ENCODE peak calls at places on chromosome 14, in ten cellular contexts. T, H, X, Z, P, A, B, V, M and Y are unnamed samples.

GRCh38 chr14:20508367-20508766 is 3.0 kb downstream of the RNASE10 start:
- DNase-seq in X (no peak), B (no peak), V (no peak), T (no peak), A (no peak), H (no peak), M (no peak), Z (no peak), P (no peak), Y (no peak)

GRCh38 chr14:72565200-72565599 is 328.7 kb downstream of the DPF3 start:
- DNase-seq in P (no peak), M (no peak), Z (no peak), V (peak), X (no peak), B (no peak), H (no peak), A (no peak), T (no peak), Y (no peak)

GRCh38 chr14:97337267-97337666 is 540.1 kb downstream of the VRK1 start:
- DNase-seq in M (no peak), T (no peak), X (no peak), H (no peak), A (no peak), P (no peak), Z (no peak), B (no peak), V (no peak), Y (no peak)

GRCh38 chr14:38137005-38137404 is 70.7 kb upstream of the SSTR1 start:
- DNase-seq in Z (no peak), B (peak), M (peak), A (no peak), P (no peak), H (no peak), X (no peak), V (no peak), T (no peak), Y (no peak)

GRCh38 chr14:81070511-81070910 is 115.1 kb downstream of the TSHR start:
- DNase-seq in M (no peak), Z (no peak), V (no peak), P (no peak), B (no peak), T (no peak), H (no peak), X (no peak), A (no peak), Y (no peak)

GRCh38 chr14:86430807-86431206 is 900.9 kb downstream of the FLRT2 start:
- DNase-seq in H (no peak), T (no peak), P (no peak), Z (no peak), X (no peak), M (peak), V (no peak), A (no peak), B (no peak), Y (no peak)

GRCh38 chr14:85233756-85234545 is 296.0 kb upstream of the FLRT2 start:
- DNase-seq in A (peak), H (no peak), B (peak), M (peak), Z (no peak), P (no peak), X (no peak), T (no peak), V (no peak), Y (no peak)

GRCh38 chr14:100471451-100472093 is 115.6 kb downstream of the BEGAIN start:
- DNase-seq in T (peak), B (no peak), V (no peak), Z (peak), M (no peak), P (no peak), A (no peak), H (no peak), X (no peak), Y (no peak)

GRCh38 chr14:79551591-79551990 is 659.7 kb downstream of the DIO2 start:
- DNase-seq in Z (no peak), T (peak), B (no peak), M (no peak), X (no peak), P (no peak), V (no peak), A (no peak), H (no peak), Y (no peak)

GRCh38 chr14:41916313-41916712 is 309.6 kb downstream of the LRFN5 start:
- DNase-seq in V (no peak), H (no peak), P (no peak), A (no peak), X (no peak), T (no peak), Z (no peak), B (no peak), M (no peak), Y (no peak)

GRCh38 chr14:100142073-100143040 is 17.1 kb downstream of the DEGS2 start:
- DNase-seq in T (no peak), M (no peak), B (peak), V (peak), Z (peak), X (no peak), A (no peak), P (no peak), H (peak), Y (peak)

GRCh38 chr14:68146812-68147211 is 327.2 kb downstream of the RAD51B start:
- DNase-seq in P (no peak), M (peak), A (peak), T (no peak), H (peak), B (peak), V (no peak), Z (no peak), X (no peak), Y (no peak)

GRCh38 chr14:20857630-20858261 is 33.4 kb upstream of the RNASE3 start:
- DNase-seq in T (peak), Z (peak), H (peak), M (peak), X (peak), P (peak), A (peak), V (peak), B (peak), Y (peak)

GRCh38 chr14:100524933-100525243 is 62.3 kb downstream of the BEGAIN start:
- DNase-seq in T (peak), V (no peak), B (peak), A (no peak), Z (peak), M (no peak), H (no peak), P (no peak), X (peak), Y (peak)

GRCh38 chr14:87628129-87628528 is 364.9 kb downstream of the GALC start:
- DNase-seq in V (no peak), M (no peak), Z (no peak), T (no peak), X (no peak), B (no peak), H (no peak), A (no peak), P (no peak), Y (no peak)

GRCh38 chr14:65910108-65910507 is 497.6 kb downstream of the FUT8 start:
- DNase-seq in B (peak), Z (no peak), A (peak), V (no peak), M (peak), X (no peak), P (no peak), T (no peak), H (no peak), Y (no peak)

GRCh38 chr14:91396959-91397815 is 20.4 kb downstream of the CCDC88C start:
- DNase-seq in B (no peak), T (peak), V (no peak), X (peak), M (no peak), A (no peak), Z (peak), H (peak), P (peak), Y (peak)

GRCh38 chr14:53896773-53897172 is 59.9 kb downstream of the BMP4 start:
- DNase-seq in P (no peak), A (no peak), H (no peak), V (no peak), T (no peak), Z (no peak), M (no peak), B (no peak), X (no peak), Y (no peak)

GRCh38 chr14:51996148-51996746 is 6.9 kb downstream of the RTRAF start:
- DNase-seq in V (no peak), X (no peak), P (no peak), A (no peak), Z (no peak), M (peak), H (no peak), T (no peak), B (peak), Y (no peak)

GRCh38 chr14:75153295-75153694 is 23.1 kb downstream of the TMED10 start:
- DNase-seq in Z (no peak), B (no peak), M (no peak), T (no peak), V (no peak), P (no peak), H (no peak), X (no peak), A (no peak), Y (no peak)

GRCh38 chr14:74313601-74314000 is 10.9 kb upstream of the ABCD4 start:
- DNase-seq in Z (no peak), H (no peak), P (no peak), X (no peak), A (no peak), T (no peak), V (no peak), M (no peak), B (no peak), Y (no peak)

GRCh38 chr14:88422919-88423318 is 37.5 kb downstream of the SPATA7 start:
- DNase-seq in A (peak), B (peak), X (no peak), T (no peak), H (no peak), P (no peak), V (no peak), Z (no peak), M (peak), Y (no peak)

GRCh38 chr14:105989746-105990302 is 463.4 kb downstream of the TMEM121 start:
- DNase-seq in H (no peak), X (no peak), M (no peak), P (no peak), B (no peak), T (no peak), Z (no peak), A (no peak), V (no peak), Y (no peak)

GRCh38 chr14:59292028-59292427 is 103.6 kb downstream of the DAAM1 start:
- DNase-seq in Z (no peak), M (no peak), X (no peak), H (no peak), A (no peak), V (no peak), P (no peak), T (no peak), B (no peak), Y (no peak)

GRCh38 chr14:94638961-94639817 is 27.0 kb downstream of the SERPINA3 start:
- DNase-seq in T (no peak), H (no peak), V (no peak), Z (no peak), M (no peak), B (no peak), P (no peak), X (no peak), A (no peak), Y (no peak)

GRCh38 chr14:63438065-63438757 is 105.0 kb downstream of the PPP2R5E start:
- DNase-seq in H (peak), Z (peak), M (peak), P (no peak), T (peak), X (no peak), A (peak), V (peak), B (peak), Y (peak)

GRCh38 chr14:73795974-73796373 is 55.7 kb upstream of the PTGR2 start:
- DNase-seq in B (peak), V (no peak), Z (peak), X (no peak), P (no peak), M (peak), T (no peak), A (peak), H (no peak), Y (peak)

GRCh38 chr14:68785817-68786490 is 6.9 kb downstream of the ZFP36L1 start:
- DNase-seq in V (no peak), M (no peak), B (no peak), T (no peak), X (peak), A (peak), Z (peak), P (no peak), H (no peak), Y (peak)

GRCh38 chr14:75861161-75861621 is 120.6 kb downstream of the TGFB3 start:
- DNase-seq in B (peak), P (no peak), T (no peak), V (no peak), Z (no peak), A (no peak), X (peak), H (no peak), M (peak), Y (no peak)

GRCh38 chr14:53278602-53279506 is 125.7 kb upstream of the DDHD1 start:
- DNase-seq in P (no peak), H (no peak), V (no peak), A (peak), B (peak), T (no peak), X (no peak), Z (no peak), M (no peak), Y (no peak)

GRCh38 chr14:56487090-56487667 is 92.4 kb upstream of the TMEM260 start:
- DNase-seq in T (no peak), B (peak), M (peak), P (no peak), X (no peak), Z (no peak), A (no peak), H (no peak), V (no peak), Y (no peak)
- TF ChIP-seq CTCF in T (no peak), B (peak), M (peak), P (peak), X (peak), Z (peak), A (peak), H (peak), V (peak), Y (peak)

DNA sequence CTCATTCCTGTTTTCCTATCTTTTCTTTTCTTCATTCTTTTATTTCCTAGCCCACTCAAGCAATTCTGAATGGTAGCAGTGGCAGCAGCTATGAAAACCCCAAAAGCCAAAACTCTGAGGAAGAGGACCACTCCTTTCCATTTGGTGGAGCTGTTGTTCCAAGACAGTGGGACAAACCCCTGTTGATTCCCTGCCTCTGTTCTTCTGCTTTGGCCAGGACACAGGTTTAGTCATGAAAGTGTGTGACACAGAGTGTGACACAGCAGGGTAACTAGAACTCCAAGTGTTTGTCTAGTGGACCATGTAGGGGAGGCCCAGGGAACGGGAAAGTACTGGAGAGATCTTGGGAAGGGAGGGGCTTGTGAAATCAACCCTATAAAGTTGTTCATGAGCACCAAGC is 71.1 kb downstream of the PTCSC3 start:
- DNase-seq in T (no peak), B (no peak), P (no peak), V (no peak), Z (no peak), H (peak), X (peak), A (peak), M (no peak), Y (no peak)
- TF ChIP-seq CTCF in T (no peak), B (peak), P (no peak), V (no peak), Z (no peak), H (no peak), X (peak), A (no peak), M (no peak), Y (no peak)

GRCh38 chr14:64637735-64638473 is 66.3 kb upstream of the PLEKHG3 start:
- DNase-seq in P (no peak), Z (no peak), H (no peak), X (peak), T (no peak), M (no peak), B (peak), V (no peak), A (no peak), Y (no peak)

GRCh38 chr14:64636208-64636979 is 67.8 kb upstream of the PLEKHG3 start:
- DNase-seq in X (peak), T (peak), H (peak), P (peak), B (peak), A (peak), V (peak), Z (peak), M (peak), Y (peak)

GRCh38 chr14:64639340-64639821 is 64.8 kb upstream of the PLEKHG3 start:
- DNase-seq in P (no peak), H (no peak), M (peak), A (no peak), X (peak), B (peak), T (no peak), Z (no peak), V (no peak), Y (no peak)

GRCh38 chr14:64638625-64639024 is 65.6 kb upstream of the PLEKHG3 start:
- DNase-seq in T (no peak), A (no peak), B (no peak), P (no peak), Z (no peak), V (no peak), M (no peak), H (no peak), X (peak), Y (no peak)

GRCh38 chr14:64636980-64637429 is 67.2 kb upstream of the PLEKHG3 start:
- DNase-seq in T (no peak), M (no peak), B (no peak), P (no peak), H (no peak), A (no peak), X (no peak), V (no peak), Z (no peak), Y (no peak)
- TF ChIP-seq CTCF in T (no peak), M (peak), B (no peak), P (no peak), H (no peak), A (peak), X (no peak), V (peak), Z (no peak), Y (peak)

DNA sequence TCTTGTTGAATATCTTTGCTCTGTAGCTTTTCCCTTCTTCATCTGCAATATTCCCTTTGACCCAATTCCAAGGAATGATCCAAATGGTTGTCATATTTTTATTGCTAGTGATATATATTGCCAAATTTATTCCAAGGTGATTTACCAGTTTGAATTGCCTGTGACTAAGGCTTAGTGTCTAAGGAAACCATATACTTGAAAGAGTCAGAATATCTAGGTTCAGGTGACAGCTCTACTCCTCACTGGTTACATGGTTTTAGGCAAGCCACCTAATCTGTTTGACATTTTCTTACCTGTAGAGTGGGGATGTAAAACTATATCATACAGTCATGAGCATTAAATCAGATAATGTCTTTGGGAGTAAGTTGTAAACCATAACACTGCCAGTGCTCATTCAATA is 473.8 kb downstream of the NPAS3 start:
- DNase-seq in Z (no peak), B (no peak), M (no peak), V (no peak), T (no peak), P (no peak), A (no peak), X (no peak), H (no peak), Y (no peak)
- TF ChIP-seq CTCF in Z (no peak), B (no peak), M (no peak), V (no peak), T (no peak), P (no peak), A (no peak), X (no peak), H (no peak), Y (no peak)

DNA sequence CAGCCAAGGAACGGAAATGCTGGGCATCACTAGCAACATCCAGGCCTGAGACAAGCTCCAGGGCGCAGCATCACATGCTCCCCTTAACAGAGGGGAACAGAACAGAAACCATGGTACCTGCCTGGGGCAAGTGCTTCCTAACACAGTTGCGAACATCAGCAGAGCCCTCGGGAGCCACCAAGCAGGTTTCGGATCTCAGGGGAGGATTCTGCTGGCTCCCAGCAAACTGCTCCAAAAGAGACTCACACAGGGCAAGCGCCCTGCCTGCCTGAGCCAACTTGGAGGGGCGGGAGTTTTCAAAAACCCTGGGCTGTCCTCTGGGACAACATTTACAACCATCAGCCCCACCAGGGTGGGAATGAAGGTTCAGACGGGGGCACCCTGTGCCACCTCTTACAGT is 19.6 kb downstream of the CHGA start:
- DNase-seq in B (no peak), T (no peak), A (no peak), X (no peak), Z (no peak), P (no peak), M (no peak), V (no peak), H (no peak), Y (no peak)
- TF ChIP-seq CTCF in B (no peak), T (no peak), A (no peak), X (no peak), Z (no peak), P (no peak), M (no peak), V (no peak), H (no peak), Y (no peak)

GRCh38 chr14:103522649-103523582 is at the start of gene CKB:
- DNase-seq in T (peak), V (peak), B (peak), M (no peak), H (no peak), A (peak), P (peak), X (peak), Z (peak), Y (peak)

GRCh38 chr14:103520269-103520656 is 2.4 kb downstream of the CKB start:
- DNase-seq in M (no peak), X (no peak), Z (no peak), P (no peak), T (no peak), V (no peak), H (no peak), B (no peak), A (no peak), Y (no peak)

GRCh38 chr14:103522028-103522581 is 525 bp downstream of the CKB start:
- DNase-seq in Z (peak), M (no peak), V (peak), H (no peak), B (no peak), T (no peak), P (peak), A (no peak), X (peak), Y (no peak)

GRCh38 chr14:103520657-103521437 is 1.8 kb downstream of the CKB start:
- DNase-seq in A (peak), X (peak), M (no peak), V (peak), T (peak), H (peak), P (peak), B (peak), Z (peak), Y (peak)

DNA sequence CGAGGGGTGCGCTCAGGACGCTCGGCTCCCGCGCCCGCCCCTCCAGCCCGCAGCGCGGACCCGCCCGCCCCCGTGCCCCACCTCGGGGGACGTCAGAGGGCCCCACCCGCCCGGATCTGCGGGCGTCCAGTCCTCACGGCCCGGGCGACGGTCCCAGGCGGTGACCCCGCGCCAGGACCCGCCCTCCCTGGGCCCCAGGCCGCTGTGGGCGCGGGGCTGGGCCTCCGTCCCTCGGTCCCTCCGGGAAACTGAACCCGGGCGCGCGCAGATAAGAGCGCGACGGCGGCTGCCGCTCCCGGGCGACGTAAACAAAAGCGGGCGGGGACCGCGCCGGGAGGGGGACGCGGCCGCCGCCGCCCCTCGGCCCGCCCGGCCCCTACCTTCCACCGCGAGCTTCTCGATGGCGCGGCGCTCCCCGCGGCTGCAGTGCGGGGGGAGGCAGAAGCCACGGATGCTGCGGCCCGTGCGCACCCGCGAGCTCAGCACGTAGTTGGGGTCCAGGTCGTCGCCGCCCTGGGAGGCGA is 1.1 kb downstream of the CKB start:
- DNase-seq in X (no peak), M (no peak), B (no peak), H (no peak), A (no peak), V (peak), T (no peak), Z (no peak), P (peak), Y (peak)
- TF ChIP-seq CTCF in X (no peak), M (peak), B (no peak), H (no peak), A (no peak), V (no peak), T (no peak), Z (no peak), P (no peak), Y (no peak)